ENCODE peak calls at places on chromosomes 6 and 20, in nine cellular contexts. O is NT2/D1, P is A673, M is lower lobe of right lung, Z is heart right ventricle, V is cardiac muscle cell, G is neuronal stem cell, K is H1, R is ascending aorta. S is an unnamed sample.

GRCh38 chr20:4047614-4048013 is 32.3 kb upstream of the RNF24 start:
- DNase-seq in O (no peak), P (no peak), M (no peak), Z (no peak), V (no peak), G (no peak), K (no peak), R (no peak), S (no peak)

GRCh38 chr20:12882832-12883506 is 125.8 kb upstream of the SPTLC3 start:
- DNase-seq in O (no peak), P (no peak), M (no peak), Z (no peak), V (peak; percentile 62), G (no peak), K (no peak), R (no peak), S (no peak)

GRCh38 chr6:39029156-39030011 is 19.2 kb upstream of the GLP1R start:
- DNase-seq in O (no peak), P (peak; percentile 35), M (no peak), Z (peak; percentile 16), V (peak; percentile 14), G (peak; percentile 23), K (no peak), R (no peak), S (no peak)

GRCh38 chr6:18536693-18537092 is 149.5 kb downstream of the RNF144B start:
- DNase-seq in O (no peak), P (no peak), M (no peak), Z (no peak), V (no peak), G (no peak), K (no peak), R (no peak), S (no peak)

GRCh38 chr20:59701236-59701635 is 96.9 kb downstream of the PHACTR3 start:
- DNase-seq in O (no peak), P (no peak), M (no peak), Z (no peak), V (no peak), G (no peak), K (no peak), R (no peak), S (no peak)

GRCh38 chr6:79544299-79544927 is 7.2 kb upstream of the LCA5 start:
- DNase-seq in O (no peak), P (peak; percentile 21), M (no peak), Z (no peak), V (peak; percentile 80), G (no peak), K (no peak), R (no peak), S (no peak)

GRCh38 chr6:132715204-132715603 is 1.3 kb upstream of the VNN1 start:
- DNase-seq in O (peak; percentile 13), P (peak; percentile 37), M (no peak), Z (peak; percentile 18), V (peak; percentile 92), G (peak; percentile 29), K (peak; percentile 58), R (no peak), S (no peak)

GRCh38 chr20:38221041-38221589 is 39.4 kb downstream of the KIAA1755 start:
- DNase-seq in O (peak; percentile 70), P (peak; percentile 77), M (peak; percentile 79), Z (peak; percentile 78), V (peak; percentile 62), G (peak; percentile 80), K (peak; percentile 41), R (peak; percentile 82), S (peak; percentile 67)

GRCh38 chr6:43948527-43949450 is 178.5 kb downstream of the MRPL14 start:
- DNase-seq in O (no peak), P (no peak), M (no peak), Z (no peak), V (peak; percentile 84), G (no peak), K (no peak), R (peak; percentile 15), S (no peak)

GRCh38 chr6:3884007-3884745 is 35.0 kb downstream of the FAM50B start:
- DNase-seq in O (no peak), P (peak; percentile 52), M (no peak), Z (no peak), V (peak; percentile 77), G (no peak), K (no peak), R (no peak), S (no peak)

GRCh38 chr6:158567871-158568401 is 8.0 kb downstream of the TMEM181 start:
- DNase-seq in O (no peak), P (no peak), M (no peak), Z (no peak), V (no peak), G (no peak), K (no peak), R (peak; percentile 35), S (no peak)

GRCh38 chr6:20846602-20847028 is 312.4 kb downstream of the CDKAL1 start:
- DNase-seq in O (no peak), P (peak; percentile 47), M (no peak), Z (no peak), V (peak; percentile 57), G (no peak), K (no peak), R (no peak), S (no peak)

GRCh38 chr6:43984442-43985321 is 142.6 kb downstream of the MRPL14 start:
- DNase-seq in O (no peak), P (no peak), M (peak; percentile 43), Z (no peak), V (peak; percentile 26), G (no peak), K (no peak), R (peak; percentile 67), S (no peak)

DNA sequence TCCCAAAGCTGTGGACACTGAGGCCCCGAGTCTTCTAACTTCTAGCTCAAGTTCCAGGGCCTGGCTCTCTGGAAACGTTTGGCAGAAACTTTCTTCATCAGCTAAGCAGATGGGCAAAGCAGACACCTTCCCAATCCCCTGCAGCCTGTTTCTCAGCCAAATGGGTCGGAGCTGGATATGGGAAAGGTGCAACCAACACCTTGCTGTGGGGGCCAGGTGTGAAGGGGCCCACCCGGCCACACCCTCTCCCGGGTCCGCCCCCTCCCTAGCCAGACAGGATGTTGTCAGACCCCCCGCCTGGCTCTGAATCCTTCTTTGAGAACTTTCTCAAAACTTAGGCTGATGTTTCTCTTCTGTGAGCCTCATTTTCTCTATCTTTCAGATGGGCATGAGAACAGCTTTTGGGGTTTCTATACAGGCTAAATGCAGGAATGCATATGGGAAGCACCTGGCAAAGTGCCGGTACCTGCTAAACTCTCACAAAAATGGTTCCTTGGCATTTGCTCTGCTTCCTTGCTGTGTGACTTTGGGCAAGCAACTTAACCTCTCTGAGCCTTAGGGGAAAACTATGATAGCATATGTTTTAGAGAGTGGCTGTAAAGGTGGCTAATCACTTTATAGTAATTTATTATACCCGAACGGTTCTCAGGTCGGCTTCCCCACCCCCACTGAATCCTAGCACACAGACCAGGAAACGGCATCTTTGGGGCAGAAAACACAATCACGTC is 1.8 kb downstream of the SNAI1 start:
- DNase-seq in O (no peak), P (no peak), M (no peak), Z (no peak), V (no peak), G (no peak), K (no peak), R (no peak), S (no peak)
- H3K4me3 ChIP-seq in O (peak overlapping the region; percentile 29), P (no peak overlapping the region), M (peak overlapping the region; percentile 62), Z (peak overlapping the region; percentile 65), V (no peak overlapping the region), G (no peak overlapping the region), K (peak overlapping the region; percentile 33), R (peak overlapping the region; percentile 66), S (peak overlapping the region; percentile 70)

GRCh38 chr6:99024089-99024488 is 76.3 kb upstream of the FBXL4 start:
- DNase-seq in O (no peak), P (no peak), M (no peak), Z (no peak), V (no peak), G (no peak), K (no peak), R (no peak), S (no peak)

GRCh38 chr6:99031957-99032356 is 84.2 kb upstream of the FBXL4 start:
- DNase-seq in O (no peak), P (no peak), M (no peak), Z (no peak), V (no peak), G (no peak), K (no peak), R (no peak), S (no peak)

GRCh38 chr6:99030915-99031314 is 83.2 kb upstream of the FBXL4 start:
- DNase-seq in O (no peak), P (no peak), M (no peak), Z (no peak), V (no peak), G (no peak), K (no peak), R (no peak), S (no peak)

GRCh38 chr6:99022039-99022609 is 74.4 kb upstream of the FBXL4 start:
- DNase-seq in O (no peak), P (no peak), M (no peak), Z (no peak), V (no peak), G (no peak), K (no peak), R (no peak), S (no peak)

DNA sequence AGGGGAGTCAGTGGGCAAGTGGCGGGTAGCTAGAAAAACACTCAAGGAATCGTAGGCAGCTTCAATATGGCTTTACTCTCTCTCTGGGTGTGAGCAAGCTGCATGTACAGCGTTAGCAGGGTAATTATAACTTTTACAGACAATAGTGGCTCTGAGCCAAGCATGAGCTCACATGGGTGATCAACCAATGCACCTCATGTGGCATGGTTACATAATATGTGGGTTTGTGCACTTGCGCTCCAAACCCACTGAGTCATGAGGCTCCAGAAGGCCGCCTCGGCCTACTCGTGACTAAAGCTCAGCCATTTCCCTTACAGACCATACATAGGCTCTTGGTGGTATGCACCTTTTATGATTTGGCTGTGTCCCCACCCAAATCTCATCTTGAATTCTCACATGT is 78.4 kb upstream of the FBXL4 start:
- DNase-seq in O (no peak), P (peak; percentile 4), M (no peak), Z (no peak), V (no peak), G (peak; percentile 15), K (no peak), R (no peak), S (no peak)
- H3K9me3 ChIP-seq in O (peaks cover 10% of the 10 kb centered on the region), P (no peaks in the 10 kb centered on the region), M (no peaks in the 10 kb centered on the region), Z (no peaks in the 10 kb centered on the region), V (no peaks in the 10 kb centered on the region), G (peaks cover 12% of the 10 kb centered on the region), K (peaks cover 16% of the 10 kb centered on the region), R (no peaks in the 10 kb centered on the region), S (peaks cover 11% of the 10 kb centered on the region)

DNA sequence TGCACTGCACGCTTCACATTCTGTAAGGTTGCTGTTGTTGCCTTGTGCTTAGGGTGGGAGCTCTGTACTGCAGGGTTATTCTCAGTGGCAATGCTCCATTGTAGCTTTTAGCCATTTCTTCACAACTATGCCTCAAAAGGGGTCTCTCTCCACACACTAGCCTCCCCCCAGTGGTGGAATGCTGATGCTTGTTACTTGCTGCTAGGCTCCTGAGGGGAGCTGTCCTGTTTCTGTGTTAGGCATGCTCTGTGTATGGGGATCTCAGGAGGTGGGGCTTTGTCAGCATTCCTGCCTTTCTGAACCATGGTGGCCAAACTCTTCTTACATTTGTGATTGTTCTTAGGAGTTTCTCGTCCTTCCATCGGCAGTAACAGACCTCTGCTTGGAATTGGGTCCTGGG is 18.8 kb downstream of the TMEM170B start:
- DNase-seq in O (peak; percentile 23), P (no peak), M (no peak), Z (no peak), V (no peak), G (peak; percentile 31), K (no peak), R (no peak), S (no peak)
- H3K4me3 ChIP-seq in O (no peak overlapping the region), P (no peak overlapping the region), M (no peak overlapping the region), Z (no peak overlapping the region), V (no peak overlapping the region), G (no peak overlapping the region), K (no peak overlapping the region), R (no peak overlapping the region), S (no peak overlapping the region)

GRCh38 chr20:31239139-31239538 is 18.3 kb upstream of the DEFB115 start:
- DNase-seq in O (no peak), P (no peak), M (no peak), Z (no peak), V (no peak), G (no peak), K (no peak), R (no peak), S (no peak)
- H3K9me3 ChIP-seq in O (peaks cover 98% of the 10 kb centered on the region), P (peaks cover 96% of the 10 kb centered on the region), M (peaks cover 86% of the 10 kb centered on the region), Z (peaks cover 63% of the 10 kb centered on the region), V (peaks cover 37% of the 10 kb centered on the region), G (peaks cover 7% of the 10 kb centered on the region), K (peaks cover 97% of the 10 kb centered on the region), R (no peaks in the 10 kb centered on the region), S (peaks cover 100% of the 10 kb centered on the region)